ENCODE peak calls at places on chromosomes 5 and 9, in four cellular contexts. One of them, this sample, is unnamed.

GRCh38 chr5:80186634-80187033 is 69.2 kb downstream of the SERINC5 start:
- DNase-seq in activated T-cell treated with anti-CD3 and anti-CD28 coated beads for 24 hours: no peak
- DNase-seq in mesenchymal stem cell: no peak
- DNase-seq in fibroblast of mammary gland: peak; percentile 49
- DNase-seq in this sample: no peak

GRCh38 chr5:27463446-27464149 is 425.2 kb upstream of the CDH9 start:
- DNase-seq in activated T-cell treated with anti-CD3 and anti-CD28 coated beads for 24 hours: no peak
- DNase-seq in mesenchymal stem cell: no peak
- DNase-seq in fibroblast of mammary gland: no peak
- DNase-seq in this sample: no peak

GRCh38 chr5:180212363-180213255 is 3.6 kb upstream of the RASGEF1C start:
- DNase-seq in activated T-cell treated with anti-CD3 and anti-CD28 coated beads for 24 hours: no peak
- DNase-seq in mesenchymal stem cell: no peak
- DNase-seq in fibroblast of mammary gland: peak; percentile 30
- DNase-seq in this sample: no peak

GRCh38 chr5:32583582-32584232 is 1.6 kb upstream of the SUB1 start:
- DNase-seq in activated T-cell treated with anti-CD3 and anti-CD28 coated beads for 24 hours: no peak
- DNase-seq in mesenchymal stem cell: no peak
- DNase-seq in fibroblast of mammary gland: no peak
- DNase-seq in this sample: no peak

GRCh38 chr5:141636413-141637265 is at the start of the genes HDAC3 and RELL2:
- DNase-seq in activated T-cell treated with anti-CD3 and anti-CD28 coated beads for 24 hours: peak; percentile 91
- DNase-seq in mesenchymal stem cell: peak; percentile 89
- DNase-seq in fibroblast of mammary gland: peak; percentile 80
- DNase-seq in this sample: peak; percentile 90

GRCh38 chr5:134018154-134018985 is 13.6 kb upstream of the VDAC1 start:
- DNase-seq in activated T-cell treated with anti-CD3 and anti-CD28 coated beads for 24 hours: no peak
- DNase-seq in mesenchymal stem cell: no peak
- DNase-seq in fibroblast of mammary gland: peak; percentile 12
- DNase-seq in this sample: no peak

GRCh38 chr5:31453522-31453921 is 78.4 kb downstream of the DROSHA start:
- DNase-seq in activated T-cell treated with anti-CD3 and anti-CD28 coated beads for 24 hours: no peak
- DNase-seq in mesenchymal stem cell: no peak
- DNase-seq in fibroblast of mammary gland: no peak
- DNase-seq in this sample: no peak

GRCh38 chr5:102807878-102808502 is 52.9 kb downstream of the PAM start:
- DNase-seq in activated T-cell treated with anti-CD3 and anti-CD28 coated beads for 24 hours: no peak
- DNase-seq in mesenchymal stem cell: peak; percentile 91
- DNase-seq in fibroblast of mammary gland: peak; percentile 74
- DNase-seq in this sample: no peak

GRCh38 chr5:141811287-141812155 is 66.7 kb downstream of the PCDH1 start:
- DNase-seq in activated T-cell treated with anti-CD3 and anti-CD28 coated beads for 24 hours: peak; percentile 3
- DNase-seq in mesenchymal stem cell: peak; percentile 19
- DNase-seq in fibroblast of mammary gland: no peak
- DNase-seq in this sample: no peak

GRCh38 chr9:75979362-75979761 is 88.9 kb downstream of the PCSK5 start:
- DNase-seq in activated T-cell treated with anti-CD3 and anti-CD28 coated beads for 24 hours: no peak
- DNase-seq in mesenchymal stem cell: peak; percentile 41
- DNase-seq in fibroblast of mammary gland: peak; percentile 16
- DNase-seq in this sample: no peak

GRCh38 chr5:173457482-173457881 is 129.3 kb upstream of the STC2 start:
- DNase-seq in activated T-cell treated with anti-CD3 and anti-CD28 coated beads for 24 hours: no peak
- DNase-seq in mesenchymal stem cell: peak; percentile 86
- DNase-seq in fibroblast of mammary gland: no peak
- DNase-seq in this sample: no peak

GRCh38 chr5:92922231-92922967 is 658.6 kb downstream of the NR2F1-AS1 start:
- DNase-seq in activated T-cell treated with anti-CD3 and anti-CD28 coated beads for 24 hours: no peak
- DNase-seq in mesenchymal stem cell: no peak
- DNase-seq in fibroblast of mammary gland: no peak
- DNase-seq in this sample: no peak

GRCh38 chr9:76905984-76906861 is at the start of gene PRUNE2:
- DNase-seq in activated T-cell treated with anti-CD3 and anti-CD28 coated beads for 24 hours: peak; percentile 2
- DNase-seq in mesenchymal stem cell: peak; percentile 72
- DNase-seq in fibroblast of mammary gland: peak; percentile 86
- DNase-seq in this sample: no peak

GRCh38 chr5:109855056-109855455 is 165.3 kb downstream of the MAN2A1 start:
- DNase-seq in activated T-cell treated with anti-CD3 and anti-CD28 coated beads for 24 hours: no peak
- DNase-seq in mesenchymal stem cell: no peak
- DNase-seq in fibroblast of mammary gland: no peak
- DNase-seq in this sample: no peak

GRCh38 chr5:73284196-73284795 is 111.3 kb downstream of the TMEM174 start:
- DNase-seq in activated T-cell treated with anti-CD3 and anti-CD28 coated beads for 24 hours: no peak
- DNase-seq in mesenchymal stem cell: no peak
- DNase-seq in fibroblast of mammary gland: no peak
- DNase-seq in this sample: no peak

GRCh38 chr9:108142504-108143201 is 653.1 kb upstream of the KLF4 start:
- DNase-seq in activated T-cell treated with anti-CD3 and anti-CD28 coated beads for 24 hours: no peak
- DNase-seq in mesenchymal stem cell: peak; percentile 69
- DNase-seq in fibroblast of mammary gland: peak; percentile 75
- DNase-seq in this sample: no peak